ENCODE peak calls at places on chromosomes 5 and 9, in four cellular contexts. R, A, S and Y are unnamed samples.

GRCh38 chr5:78483809-78484521 is 123.5 kb downstream of the SCAMP1 start:
- DNase-seq in R (no peak), A (no peak), S (peak; percentile 56), Y (no peak)

GRCh38 chr9:131660466-131661405 is 79.1 kb downstream of the RAPGEF1 start:
- DNase-seq in R (no peak), A (no peak), S (peak; percentile 48), Y (no peak)

GRCh38 chr5:73902327-73903051 is 276.5 kb downstream of the ARHGEF28 start:
- DNase-seq in R (no peak), A (peak; percentile 4), S (peak; percentile 12), Y (no peak)

GRCh38 chr5:148805323-148806290 is 20.8 kb upstream of the ADRB2 start:
- DNase-seq in R (no peak), A (peak; percentile 78), S (no peak), Y (no peak)

GRCh38 chr5:176154821-176155220 is 83.4 kb upstream of the SIMC1 start:
- DNase-seq in R (no peak), A (no peak), S (no peak), Y (no peak)

GRCh38 chr9:114153761-114154596 is 1.4 kb upstream of the COL27A1 start:
- DNase-seq in R (no peak), A (peak; percentile 15), S (no peak), Y (no peak)

GRCh38 chr5:180594311-180595045 is 3.2 kb upstream of the SCGB3A1 start:
- DNase-seq in R (no peak), A (peak; percentile 12), S (no peak), Y (no peak)

GRCh38 chr5:78879541-78879940 is 105.6 kb downstream of the ARSB start:
- DNase-seq in R (no peak), A (no peak), S (no peak), Y (no peak)

GRCh38 chr5:178241259-178241658 is 8.7 kb upstream of the PHYKPL start:
- DNase-seq in R (no peak), A (peak; percentile 66), S (no peak), Y (no peak)

GRCh38 chr9:71896762-71897161 is 14.2 kb downstream of the ABHD17B start:
- DNase-seq in R (no peak), A (no peak), S (no peak), Y (no peak)

GRCh38 chr5:171984748-171985419 is 21.6 kb downstream of the FBXW11 start:
- DNase-seq in R (no peak), A (peak; percentile 67), S (peak; percentile 89), Y (no peak)

GRCh38 chr5:146076455-146076854 is 28.9 kb downstream of the PLAC8L1 start:
- DNase-seq in R (no peak), A (no peak), S (no peak), Y (no peak)

GRCh38 chr5:151030377-151030776 is 10.0 kb downstream of the GPX3 start:
- DNase-seq in R (no peak), A (no peak), S (no peak), Y (no peak)

GRCh38 chr5:134138416-134139376 is 24.2 kb downstream of the TCF7 start:
- DNase-seq in R (no peak), A (peak; percentile 90), S (no peak), Y (peak; percentile 34)

GRCh38 chr5:96321371-96321770 is 111.7 kb downstream of the PCSK1 start:
- DNase-seq in R (no peak), A (no peak), S (no peak), Y (no peak)

GRCh38 chr5:168408561-168409321 is 77.5 kb upstream of the RARS1 start:
- DNase-seq in R (no peak), A (no peak), S (no peak), Y (no peak)

GRCh38 chr5:122902263-122902662 is 56.9 kb downstream of the SNX24 start:
- DNase-seq in R (no peak), A (no peak), S (no peak), Y (no peak)

GRCh38 chr5:158530111-158530510 is 569.6 kb downstream of the EBF1 start:
- DNase-seq in R (no peak), A (no peak), S (no peak), Y (no peak)
- TF ChIP-seq CTCF in R (no peak), A (no peak), S (no peak), Y (no peak)

GRCh38 chr9:134264169-134264568 is 62.1 kb upstream of the RXRA start:
- DNase-seq in R (no peak), A (no peak), S (no peak), Y (no peak)

GRCh38 chr9:134265078-134265477 is 61.2 kb upstream of the RXRA start:
- DNase-seq in R (no peak), A (no peak), S (no peak), Y (no peak)

GRCh38 chr9:134266418-134266817 is 59.8 kb upstream of the RXRA start:
- DNase-seq in R (no peak), A (no peak), S (no peak), Y (no peak)

GRCh38 chr9:134268308-134268724 is 57.9 kb upstream of the RXRA start:
- DNase-seq in R (no peak), A (peak; percentile 18), S (no peak), Y (no peak)

DNA sequence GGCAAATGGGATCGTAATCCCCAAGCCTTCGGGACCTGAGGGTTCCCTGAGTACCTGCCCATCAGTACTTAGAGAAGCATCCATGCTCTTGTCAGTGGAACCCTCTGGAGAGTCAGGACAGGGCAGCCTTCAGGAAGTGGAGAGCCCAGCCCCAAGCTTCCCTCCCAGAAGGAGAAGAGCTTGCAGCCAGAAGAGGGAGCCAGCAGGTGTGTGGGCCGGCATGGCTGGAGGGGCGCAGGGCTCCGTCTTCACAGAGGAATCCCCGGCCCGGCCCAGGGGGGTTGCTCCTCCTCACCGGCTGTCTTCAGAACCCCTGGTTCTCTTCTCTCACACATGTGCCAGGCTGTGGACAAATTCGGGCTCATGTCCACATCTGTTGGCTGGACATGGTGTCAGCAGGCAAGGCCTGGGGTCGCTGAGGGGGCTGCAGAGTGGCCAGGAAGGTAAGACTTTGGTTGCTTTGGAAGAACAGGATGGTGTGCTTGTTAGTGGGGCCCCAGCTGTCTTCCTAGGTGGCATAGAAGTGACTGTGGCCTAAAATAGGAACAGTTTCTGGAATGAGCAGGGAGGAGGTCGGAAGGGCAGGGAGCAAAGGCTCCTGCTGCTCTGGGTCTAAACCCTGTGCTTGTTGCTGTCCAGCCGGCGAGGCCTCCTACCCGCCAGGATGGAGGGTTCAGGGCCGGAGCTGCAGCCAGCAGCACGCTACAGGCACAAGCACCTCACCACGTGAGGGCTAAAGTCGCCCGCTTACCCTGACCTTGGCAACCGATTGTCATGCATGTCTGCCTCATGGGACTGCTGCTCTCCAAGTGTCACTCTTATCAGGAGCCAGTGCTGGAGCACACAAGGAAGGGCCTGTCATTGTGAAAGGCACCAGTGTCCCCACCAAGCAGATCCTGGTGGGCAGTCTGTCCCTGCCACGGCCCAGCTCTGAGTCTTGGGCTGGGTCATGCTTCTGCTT is 58.7 kb upstream of the RXRA start:
- DNase-seq in R (no peak), A (no peak), S (no peak), Y (no peak)
- TF ChIP-seq CTCF in R (no peak), A (no peak), S (no peak), Y (no peak)

DNA sequence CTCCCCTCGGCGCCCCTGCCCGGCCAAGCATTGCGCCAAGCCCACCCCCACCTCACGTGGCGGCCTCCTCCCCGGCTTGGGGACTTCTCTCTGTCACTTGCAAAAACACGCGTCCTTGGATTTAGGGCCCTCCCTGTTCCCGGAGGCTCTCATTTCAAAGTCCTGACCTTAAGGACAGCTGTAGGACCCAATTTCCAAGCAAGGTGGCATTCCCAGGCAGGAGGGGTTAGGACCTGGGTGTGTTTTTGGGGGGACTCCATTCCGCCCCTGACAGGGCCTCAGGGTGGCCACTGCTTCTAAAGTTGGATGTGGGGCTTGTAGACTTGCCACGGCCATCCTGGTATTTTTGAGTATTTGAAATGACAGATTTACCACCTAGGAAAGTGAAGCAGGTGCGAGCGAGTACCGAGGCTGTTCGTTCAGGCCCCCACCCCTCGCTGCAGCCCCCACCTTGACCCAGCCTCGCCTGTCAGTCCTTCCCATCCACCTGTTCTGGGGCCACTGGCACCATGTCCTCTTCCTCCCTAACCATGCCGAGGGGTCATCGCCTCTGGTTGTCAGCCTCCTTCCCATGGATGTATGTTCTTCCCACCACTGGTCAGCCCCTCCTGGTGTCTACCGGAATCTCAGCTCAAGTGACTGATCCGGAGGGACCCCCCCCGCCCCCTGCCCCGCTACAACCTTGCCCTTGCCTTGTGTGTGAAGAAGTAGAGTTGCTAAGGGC is 52.4 kb downstream of the MRPL36 start:
- DNase-seq in R (no peak), A (no peak), S (no peak), Y (no peak)
- TF ChIP-seq CTCF in R (no peak), A (no peak), S (no peak), Y (no peak)

GRCh38 chr5:91341159-91341558 is 42.0 kb downstream of the ARRDC3 start:
- DNase-seq in R (no peak), A (no peak), S (no peak), Y (no peak)
- TF ChIP-seq CTCF in R (no peak), A (no peak), S (no peak), Y (no peak)

GRCh38 chr9:17587113-17587512 is 8.2 kb downstream of the SH3GL2 start:
- DNase-seq in R (no peak), A (no peak), S (no peak), Y (no peak)
- TF ChIP-seq CTCF in R (no peak), A (no peak), S (peak; percentile 9), Y (no peak)

GRCh38 chr9:90874194-90874593 is 72.6 kb downstream of the SYK start:
- DNase-seq in R (no peak), A (no peak), S (no peak), Y (no peak)
- TF ChIP-seq CTCF in R (no peak), A (no peak), S (no peak), Y (no peak)

DNA sequence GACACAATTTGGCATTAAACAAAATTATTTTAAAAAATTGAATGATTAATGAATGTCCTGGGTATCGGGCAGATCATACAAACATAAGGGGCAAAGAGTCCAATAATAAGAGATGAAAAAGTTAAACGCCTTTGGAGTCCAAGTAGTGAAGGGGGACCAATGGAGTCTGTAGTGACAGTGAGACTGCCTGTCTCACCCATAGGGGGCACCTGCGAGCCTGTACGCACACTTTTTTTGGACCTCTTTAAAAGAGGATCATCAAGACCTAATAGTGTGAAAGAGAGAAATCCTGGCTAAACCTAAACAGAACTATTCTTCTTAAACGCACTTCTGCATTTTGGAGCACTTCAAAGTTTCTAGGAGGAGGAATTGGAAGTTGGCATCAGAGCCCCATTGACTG is 636.0 kb upstream of the KLF4 start:
- DNase-seq in R (no peak), A (no peak), S (no peak), Y (no peak)
- TF ChIP-seq CTCF in R (no peak), A (no peak), S (peak; percentile 61), Y (peak; percentile 31)